ENCODE peak calls at places on chromosomes 11 and 22, in nine cellular contexts. One of them, this sample, is unnamed. For H3K4me1, the result is how much of the 10 kb centered on the place peaks cover.

GRCh38 chr11:117564321-117564720 is 232.7 kb downstream of the DSCAML1 start:
- DNase-seq in HCT116: no peak
- DNase-seq in PC-3: no peak
- DNase-seq in OCI-LY7: no peak
- DNase-seq in neural progenitor cell: no peak
- DNase-seq in GM23338: no peak
- DNase-seq in GM23248: no peak
- DNase-seq in hepatocyte: no peak
- DNase-seq in SK-N-SH: no peak
- DNase-seq in this sample: no peak

GRCh38 chr11:120912504-120912903 is 111.4 kb upstream of the TBCEL start:
- DNase-seq in HCT116: peak
- DNase-seq in PC-3: peak
- DNase-seq in OCI-LY7: peak
- DNase-seq in neural progenitor cell: peak
- DNase-seq in GM23338: peak
- DNase-seq in GM23248: peak
- DNase-seq in hepatocyte: peak
- DNase-seq in SK-N-SH: peak
- DNase-seq in this sample: no peak

GRCh38 chr11:64028398-64029115 is 7.2 kb upstream of the FLRT1 start:
- DNase-seq in HCT116: no peak
- DNase-seq in PC-3: no peak
- DNase-seq in OCI-LY7: peak
- DNase-seq in neural progenitor cell: peak
- DNase-seq in GM23338: peak
- DNase-seq in GM23248: peak
- DNase-seq in hepatocyte: peak
- DNase-seq in SK-N-SH: peak
- DNase-seq in this sample: no peak

GRCh38 chr11:95415837-95416288 is 184.9 kb upstream of the SESN3 start:
- DNase-seq in HCT116: no peak
- DNase-seq in PC-3: no peak
- DNase-seq in OCI-LY7: no peak
- DNase-seq in neural progenitor cell: no peak
- DNase-seq in GM23338: no peak
- DNase-seq in GM23248: no peak
- DNase-seq in hepatocyte: peak
- DNase-seq in SK-N-SH: no peak
- DNase-seq in this sample: no peak

GRCh38 chr11:93512073-93512475 is 31.1 kb downstream of the SMCO4 start:
- DNase-seq in HCT116: no peak
- DNase-seq in PC-3: no peak
- DNase-seq in OCI-LY7: no peak
- DNase-seq in neural progenitor cell: no peak
- DNase-seq in GM23338: no peak
- DNase-seq in GM23248: no peak
- DNase-seq in hepatocyte: no peak
- DNase-seq in SK-N-SH: no peak
- DNase-seq in this sample: no peak

GRCh38 chr11:57459112-57460016 is 964 bp upstream of the RTN4RL2 start:
- DNase-seq in HCT116: no peak
- DNase-seq in PC-3: peak
- DNase-seq in OCI-LY7: peak
- DNase-seq in neural progenitor cell: peak
- DNase-seq in GM23338: peak
- DNase-seq in GM23248: peak
- DNase-seq in hepatocyte: peak
- DNase-seq in SK-N-SH: peak
- DNase-seq in this sample: no peak

GRCh38 chr22:50694099-50694498 is 21.5 kb downstream of the SHANK3 start:
- DNase-seq in HCT116: no peak
- DNase-seq in PC-3: peak
- DNase-seq in OCI-LY7: no peak
- DNase-seq in neural progenitor cell: no peak
- DNase-seq in GM23338: no peak
- DNase-seq in GM23248: peak
- DNase-seq in hepatocyte: no peak
- DNase-seq in SK-N-SH: no peak
- DNase-seq in this sample: peak

GRCh38 chr11:72812604-72812967 is 1.6 kb upstream of the ATG16L2 start:
- DNase-seq in HCT116: no peak
- DNase-seq in PC-3: peak
- DNase-seq in OCI-LY7: peak
- DNase-seq in neural progenitor cell: no peak
- DNase-seq in GM23338: no peak
- DNase-seq in GM23248: no peak
- DNase-seq in hepatocyte: no peak
- DNase-seq in SK-N-SH: no peak
- DNase-seq in this sample: no peak

GRCh38 chr11:44582641-44583352 is 17.3 kb downstream of the CD82 start:
- DNase-seq in HCT116: no peak
- DNase-seq in PC-3: no peak
- DNase-seq in OCI-LY7: no peak
- DNase-seq in neural progenitor cell: no peak
- DNase-seq in GM23338: no peak
- DNase-seq in GM23248: no peak
- DNase-seq in hepatocyte: no peak
- DNase-seq in SK-N-SH: no peak
- DNase-seq in this sample: no peak

GRCh38 chr11:124793466-124794278 is 6.5 kb downstream of the MSANTD2 start:
- DNase-seq in HCT116: peak
- DNase-seq in PC-3: peak
- DNase-seq in OCI-LY7: peak
- DNase-seq in neural progenitor cell: peak
- DNase-seq in GM23338: peak
- DNase-seq in GM23248: peak
- DNase-seq in hepatocyte: peak
- DNase-seq in SK-N-SH: peak
- DNase-seq in this sample: peak

GRCh38 chr11:64959498-64959897 is 12.4 kb downstream of the MAJIN start:
- DNase-seq in HCT116: no peak
- DNase-seq in PC-3: peak
- DNase-seq in OCI-LY7: no peak
- DNase-seq in neural progenitor cell: no peak
- DNase-seq in GM23338: no peak
- DNase-seq in GM23248: peak
- DNase-seq in hepatocyte: no peak
- DNase-seq in SK-N-SH: no peak
- DNase-seq in this sample: no peak

GRCh38 chr22:41910599-41911291 is 4.1 kb downstream of the SHISA8 start:
- DNase-seq in HCT116: no peak
- DNase-seq in PC-3: peak
- DNase-seq in OCI-LY7: no peak
- DNase-seq in neural progenitor cell: peak
- DNase-seq in GM23338: peak
- DNase-seq in GM23248: peak
- DNase-seq in hepatocyte: peak
- DNase-seq in SK-N-SH: peak
- DNase-seq in this sample: no peak

GRCh38 chr11:48036011-48036410 is 55.7 kb downstream of the PTPRJ start:
- DNase-seq in HCT116: no peak
- DNase-seq in PC-3: no peak
- DNase-seq in OCI-LY7: no peak
- DNase-seq in neural progenitor cell: no peak
- DNase-seq in GM23338: peak
- DNase-seq in GM23248: peak
- DNase-seq in hepatocyte: no peak
- DNase-seq in SK-N-SH: no peak
- DNase-seq in this sample: no peak

GRCh38 chr11:19395050-19395449 is 154.3 kb upstream of the E2F8 start:
- DNase-seq in HCT116: no peak
- DNase-seq in PC-3: no peak
- DNase-seq in OCI-LY7: no peak
- DNase-seq in neural progenitor cell: no peak
- DNase-seq in GM23338: peak
- DNase-seq in GM23248: no peak
- DNase-seq in hepatocyte: no peak
- DNase-seq in SK-N-SH: no peak
- DNase-seq in this sample: no peak

GRCh38 chr11:94602430-94603372 is 35.5 kb downstream of the PIWIL4 start:
- DNase-seq in HCT116: no peak
- DNase-seq in PC-3: peak
- DNase-seq in OCI-LY7: peak
- DNase-seq in neural progenitor cell: no peak
- DNase-seq in GM23338: peak
- DNase-seq in GM23248: peak
- DNase-seq in hepatocyte: peak
- DNase-seq in SK-N-SH: no peak
- DNase-seq in this sample: peak

GRCh38 chr11:13487661-13488030 is 8.2 kb downstream of the PTH start:
- DNase-seq in HCT116: peak
- DNase-seq in PC-3: peak
- DNase-seq in OCI-LY7: peak
- DNase-seq in neural progenitor cell: peak
- DNase-seq in GM23338: peak
- DNase-seq in GM23248: peak
- DNase-seq in hepatocyte: no peak
- DNase-seq in SK-N-SH: no peak
- DNase-seq in this sample: no peak

GRCh38 chr22:31103899-31104694 is 3.3 kb downstream of the SELENOM start:
- DNase-seq in HCT116: no peak
- DNase-seq in PC-3: no peak
- DNase-seq in OCI-LY7: no peak
- DNase-seq in neural progenitor cell: no peak
- DNase-seq in GM23338: no peak
- DNase-seq in GM23248: peak
- DNase-seq in hepatocyte: no peak
- DNase-seq in SK-N-SH: no peak
- DNase-seq in this sample: no peak

GRCh38 chr11:36034572-36035331 is 90.9 kb downstream of the LDLRAD3 start:
- DNase-seq in HCT116: no peak
- DNase-seq in PC-3: peak
- DNase-seq in OCI-LY7: no peak
- DNase-seq in neural progenitor cell: no peak
- DNase-seq in GM23338: no peak
- DNase-seq in GM23248: peak
- DNase-seq in hepatocyte: peak
- DNase-seq in SK-N-SH: peak
- DNase-seq in this sample: no peak

GRCh38 chr11:3231550-3231850 is 717 bp downstream of the MRGPRE start:
- DNase-seq in HCT116: no peak
- DNase-seq in PC-3: no peak
- DNase-seq in OCI-LY7: no peak
- DNase-seq in neural progenitor cell: no peak
- DNase-seq in GM23338: no peak
- DNase-seq in GM23248: no peak
- DNase-seq in hepatocyte: no peak
- DNase-seq in SK-N-SH: no peak
- DNase-seq in this sample: no peak

DNA sequence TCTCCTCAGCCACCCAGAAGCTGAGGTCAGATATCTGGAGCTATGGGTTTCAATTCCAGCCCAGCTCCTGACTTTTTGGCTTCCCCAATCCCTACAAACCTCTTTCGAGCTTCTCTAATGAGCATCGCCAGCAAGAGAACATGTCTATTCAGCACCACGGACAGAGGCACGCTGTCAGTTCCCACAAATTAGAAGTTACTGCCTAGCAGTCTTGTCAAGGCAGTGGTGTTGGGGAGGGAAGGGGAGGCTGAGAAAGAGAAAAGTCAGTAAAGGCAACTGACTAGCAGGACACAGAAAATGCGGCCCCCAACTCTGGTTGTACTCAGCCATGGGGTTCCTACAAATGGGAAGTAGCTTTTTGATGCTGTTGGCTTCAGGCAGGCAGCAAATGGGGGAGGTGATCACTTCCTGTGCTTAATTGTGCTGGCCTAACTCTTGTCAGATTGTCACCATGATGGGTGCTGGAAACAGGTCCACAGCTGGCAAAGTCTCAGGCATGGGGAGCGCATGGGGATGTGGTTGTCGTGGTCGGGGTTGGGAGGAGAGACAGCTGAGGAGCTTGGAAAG is 205.9 kb downstream of the ST3GAL4 start:
- DNase-seq in HCT116: no peak
- DNase-seq in PC-3: peak
- DNase-seq in OCI-LY7: peak
- DNase-seq in neural progenitor cell: peak
- DNase-seq in GM23338: peak
- DNase-seq in GM23248: peak
- DNase-seq in hepatocyte: peak
- DNase-seq in SK-N-SH: no peak
- DNase-seq in this sample: peak
- H3K4me1 ChIP-seq in HCT116: under half
- H3K4me1 ChIP-seq in PC-3: under half
- H3K4me1 ChIP-seq in OCI-LY7: under half
- H3K4me1 ChIP-seq in neural progenitor cell: under half
- H3K4me1 ChIP-seq in GM23338: under half
- H3K4me1 ChIP-seq in GM23248: under half
- H3K4me1 ChIP-seq in hepatocyte: under half
- H3K4me1 ChIP-seq in SK-N-SH: under half
- H3K4me1 ChIP-seq in this sample: under half

GRCh38 chr11:7967826-7968225 is 2.6 kb upstream of the NLRP10 start:
- DNase-seq in HCT116: no peak
- DNase-seq in PC-3: no peak
- DNase-seq in OCI-LY7: no peak
- DNase-seq in neural progenitor cell: no peak
- DNase-seq in GM23338: no peak
- DNase-seq in GM23248: peak
- DNase-seq in hepatocyte: no peak
- DNase-seq in SK-N-SH: no peak
- DNase-seq in this sample: no peak
- TF ChIP-seq EZH2phosphoT487 in HCT116: no peak
- TF ChIP-seq EZH2phosphoT487 in PC-3: no peak
- TF ChIP-seq EZH2phosphoT487 in OCI-LY7: no peak
- TF ChIP-seq EZH2phosphoT487 in neural progenitor cell: no peak
- TF ChIP-seq EZH2phosphoT487 in GM23338: no peak
- TF ChIP-seq EZH2phosphoT487 in GM23248: no peak
- TF ChIP-seq EZH2phosphoT487 in hepatocyte: no peak
- TF ChIP-seq EZH2phosphoT487 in SK-N-SH: no peak
- TF ChIP-seq EZH2phosphoT487 in this sample: no peak

GRCh38 chr22:27635435-27635834 is 166.1 kb downstream of the MN1 start:
- DNase-seq in HCT116: no peak
- DNase-seq in PC-3: no peak
- DNase-seq in OCI-LY7: no peak
- DNase-seq in neural progenitor cell: no peak
- DNase-seq in GM23338: no peak
- DNase-seq in GM23248: no peak
- DNase-seq in hepatocyte: no peak
- DNase-seq in SK-N-SH: no peak
- DNase-seq in this sample: no peak
- H3K4me1 ChIP-seq in HCT116: under half
- H3K4me1 ChIP-seq in PC-3: under half
- H3K4me1 ChIP-seq in OCI-LY7: under half
- H3K4me1 ChIP-seq in neural progenitor cell: under half
- H3K4me1 ChIP-seq in GM23338: under half
- H3K4me1 ChIP-seq in GM23248: under half
- H3K4me1 ChIP-seq in hepatocyte: under half
- H3K4me1 ChIP-seq in SK-N-SH: under half
- H3K4me1 ChIP-seq in this sample: under half

DNA sequence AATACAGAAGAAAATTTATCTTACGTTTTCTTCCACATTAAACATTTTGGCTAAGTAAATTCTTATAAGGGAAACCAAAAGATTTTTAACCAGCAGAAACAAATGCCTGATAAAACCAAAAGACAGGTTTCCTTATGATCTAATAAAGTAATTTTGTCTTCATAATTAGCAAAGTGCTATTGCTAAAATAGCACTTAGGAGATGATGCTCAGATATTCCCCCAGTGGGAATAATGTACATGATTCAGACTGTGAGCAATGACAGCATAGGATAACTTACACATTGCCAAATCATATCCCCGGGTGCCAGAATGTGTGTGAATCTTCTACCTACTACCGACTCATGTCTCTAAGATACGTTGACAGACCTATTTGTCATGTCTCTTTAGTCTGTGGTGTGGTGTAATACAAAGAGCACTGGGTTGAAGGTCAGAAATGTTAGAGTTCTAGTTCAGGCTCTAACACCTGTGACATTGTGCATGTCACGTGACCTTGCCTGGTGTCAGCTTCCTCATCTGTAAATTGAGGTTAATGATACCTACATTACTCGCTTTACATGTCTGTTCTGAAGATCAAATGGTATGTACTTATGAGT is 30.9 kb upstream of the PICALM start:
- DNase-seq in HCT116: no peak
- DNase-seq in PC-3: peak
- DNase-seq in OCI-LY7: peak
- DNase-seq in neural progenitor cell: no peak
- DNase-seq in GM23338: no peak
- DNase-seq in GM23248: peak
- DNase-seq in hepatocyte: peak
- DNase-seq in SK-N-SH: peak
- DNase-seq in this sample: no peak
- TF ChIP-seq EZH2phosphoT487 in HCT116: no peak
- TF ChIP-seq EZH2phosphoT487 in PC-3: no peak
- TF ChIP-seq EZH2phosphoT487 in OCI-LY7: no peak
- TF ChIP-seq EZH2phosphoT487 in neural progenitor cell: no peak
- TF ChIP-seq EZH2phosphoT487 in GM23338: no peak
- TF ChIP-seq EZH2phosphoT487 in GM23248: no peak
- TF ChIP-seq EZH2phosphoT487 in hepatocyte: no peak
- TF ChIP-seq EZH2phosphoT487 in SK-N-SH: no peak
- TF ChIP-seq EZH2phosphoT487 in this sample: no peak

This sample was measured in MM.1S.